ENCODE peak calls at places on chromosomes 4 and X, in six cellular contexts. One of them, this sample, is unnamed.

GRCh38 chr4:158295053-158295452 is 84.8 kb downstream of the TMEM144 start:
- DNase-seq in endodermal cell: no peak
- DNase-seq in thyroid gland: no peak
- DNase-seq in A549: peak
- DNase-seq in GM12878: no peak
- DNase-seq in fibroblast of lung: peak
- DNase-seq in this sample: no peak

GRCh38 chr4:134388351-134388750 is 186.8 kb upstream of the PABPC4L start:
- DNase-seq in endodermal cell: peak
- DNase-seq in thyroid gland: peak
- DNase-seq in A549: no peak
- DNase-seq in GM12878: no peak
- DNase-seq in fibroblast of lung: no peak
- DNase-seq in this sample: no peak

GRCh38 chr4:174531486-174531885 is 9.2 kb upstream of the HPGD start:
- DNase-seq in endodermal cell: no peak
- DNase-seq in thyroid gland: no peak
- DNase-seq in A549: no peak
- DNase-seq in GM12878: no peak
- DNase-seq in fibroblast of lung: no peak
- DNase-seq in this sample: no peak

GRCh38 chr4:82519072-82519471 is 42.7 kb downstream of the TMEM150C start:
- DNase-seq in endodermal cell: no peak
- DNase-seq in thyroid gland: no peak
- DNase-seq in A549: no peak
- DNase-seq in GM12878: no peak
- DNase-seq in fibroblast of lung: no peak
- DNase-seq in this sample: no peak

GRCh38 chr4:25862411-25863346 is at the start of gene SEL1L3:
- DNase-seq in endodermal cell: peak
- DNase-seq in thyroid gland: peak
- DNase-seq in A549: peak
- DNase-seq in GM12878: no peak
- DNase-seq in fibroblast of lung: no peak
- DNase-seq in this sample: peak

GRCh38 chr4:169179609-169180526 is 90.9 kb downstream of the SH3RF1 start:
- DNase-seq in endodermal cell: no peak
- DNase-seq in thyroid gland: peak
- DNase-seq in A549: no peak
- DNase-seq in GM12878: no peak
- DNase-seq in fibroblast of lung: peak
- DNase-seq in this sample: peak

GRCh38 chr4:96354036-96354712 is 514.3 kb downstream of the PDHA2 start:
- DNase-seq in endodermal cell: no peak
- DNase-seq in thyroid gland: no peak
- DNase-seq in A549: no peak
- DNase-seq in GM12878: no peak
- DNase-seq in fibroblast of lung: peak
- DNase-seq in this sample: no peak

GRCh38 chr4:147480502-147480890 is 401 bp upstream of the EDNRA start:
- DNase-seq in endodermal cell: no peak
- DNase-seq in thyroid gland: no peak
- DNase-seq in A549: no peak
- DNase-seq in GM12878: no peak
- DNase-seq in fibroblast of lung: no peak
- DNase-seq in this sample: no peak

GRCh38 chr4:55729306-55730142 is 90.1 kb upstream of the EXOC1L start:
- DNase-seq in endodermal cell: no peak
- DNase-seq in thyroid gland: no peak
- DNase-seq in A549: no peak
- DNase-seq in GM12878: no peak
- DNase-seq in fibroblast of lung: no peak
- DNase-seq in this sample: no peak

GRCh38 chr4:75904086-75904485 is 1.8 kb upstream of the PPEF2 start:
- DNase-seq in endodermal cell: no peak
- DNase-seq in thyroid gland: no peak
- DNase-seq in A549: no peak
- DNase-seq in GM12878: no peak
- DNase-seq in fibroblast of lung: no peak
- DNase-seq in this sample: no peak

GRCh38 chr4:5378002-5378401 is 326.7 kb downstream of the STK32B start:
- DNase-seq in endodermal cell: no peak
- DNase-seq in thyroid gland: no peak
- DNase-seq in A549: peak
- DNase-seq in GM12878: no peak
- DNase-seq in fibroblast of lung: no peak
- DNase-seq in this sample: no peak
- TF ChIP-seq CTCF in endodermal cell: peak
- TF ChIP-seq CTCF in thyroid gland: no peak
- TF ChIP-seq CTCF in A549: peak
- TF ChIP-seq CTCF in GM12878: peak
- TF ChIP-seq CTCF in fibroblast of lung: no peak
- TF ChIP-seq CTCF in this sample: no peak

GRCh38 chrX:46820391-46821100 is 16.3 kb upstream of the RP2 start:
- DNase-seq in endodermal cell: no peak
- DNase-seq in thyroid gland: no peak
- DNase-seq in A549: no peak
- DNase-seq in GM12878: no peak
- DNase-seq in fibroblast of lung: no peak
- DNase-seq in this sample: no peak
- H3K27ac ChIP-seq in endodermal cell: no peak
- H3K27ac ChIP-seq in thyroid gland: no peak
- H3K27ac ChIP-seq in A549: no peak
- H3K27ac ChIP-seq in GM12878: no peak
- H3K27ac ChIP-seq in fibroblast of lung: no peak
- H3K27ac ChIP-seq in this sample: no peak

GRCh38 chr4:152679414-152680281 is at the start of gene TMEM154:
- DNase-seq in endodermal cell: peak
- DNase-seq in thyroid gland: peak
- DNase-seq in A549: peak
- DNase-seq in GM12878: no peak
- DNase-seq in fibroblast of lung: peak
- DNase-seq in this sample: peak

GRCh38 chr4:152678841-152679240 is 956 bp downstream of the TMEM154 start:
- DNase-seq in endodermal cell: no peak
- DNase-seq in thyroid gland: no peak
- DNase-seq in A549: no peak
- DNase-seq in GM12878: no peak
- DNase-seq in fibroblast of lung: no peak
- DNase-seq in this sample: no peak

GRCh38 chr4:152682143-152682542 is 2.3 kb upstream of the TMEM154 start:
- DNase-seq in endodermal cell: no peak
- DNase-seq in thyroid gland: no peak
- DNase-seq in A549: no peak
- DNase-seq in GM12878: no peak
- DNase-seq in fibroblast of lung: no peak
- DNase-seq in this sample: no peak

GRCh38 chr4:152684007-152684406 is 4.2 kb upstream of the TMEM154 start:
- DNase-seq in endodermal cell: no peak
- DNase-seq in thyroid gland: no peak
- DNase-seq in A549: no peak
- DNase-seq in GM12878: no peak
- DNase-seq in fibroblast of lung: no peak
- DNase-seq in this sample: no peak

GRCh38 chr4:152680988-152681731 is 1.4 kb upstream of the TMEM154 start:
- DNase-seq in endodermal cell: peak
- DNase-seq in thyroid gland: no peak
- DNase-seq in A549: peak
- DNase-seq in GM12878: no peak
- DNase-seq in fibroblast of lung: peak
- DNase-seq in this sample: no peak
- TF ChIP-seq CTCF in endodermal cell: no peak
- TF ChIP-seq CTCF in thyroid gland: no peak
- TF ChIP-seq CTCF in A549: no peak
- TF ChIP-seq CTCF in GM12878: no peak
- TF ChIP-seq CTCF in fibroblast of lung: no peak
- TF ChIP-seq CTCF in this sample: no peak

DNA sequence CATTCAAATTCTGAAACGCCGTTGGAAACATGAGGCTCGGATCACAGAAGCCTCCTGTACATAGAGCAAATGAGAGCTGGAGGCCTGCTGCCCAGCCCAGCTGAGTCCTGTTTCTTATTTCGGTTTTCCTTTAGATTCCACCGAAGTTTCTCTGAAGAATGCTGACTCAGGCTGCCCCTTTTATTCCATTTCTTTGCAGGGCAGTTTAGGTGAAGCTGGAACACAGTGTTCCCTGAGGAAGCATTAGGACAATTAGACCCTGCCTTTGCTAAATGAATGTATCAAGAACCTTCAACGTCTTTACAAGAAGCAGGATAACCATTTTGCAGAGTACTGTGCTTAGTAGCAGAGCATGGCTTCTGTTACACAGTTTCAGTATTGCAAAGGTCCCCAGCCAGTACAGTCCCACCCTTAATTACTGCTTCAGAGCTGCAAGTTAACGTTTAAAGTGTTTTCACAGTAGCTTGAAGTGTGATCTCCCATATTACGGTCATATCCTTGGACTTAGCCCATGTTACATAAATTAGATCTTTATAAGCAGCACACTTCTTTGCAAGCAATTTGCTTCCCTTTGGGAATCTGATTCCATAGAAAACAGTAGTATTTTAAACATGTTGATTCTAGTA is 117.0 kb downstream of the TBL1X start:
- DNase-seq in endodermal cell: no peak
- DNase-seq in thyroid gland: no peak
- DNase-seq in A549: no peak
- DNase-seq in GM12878: no peak
- DNase-seq in fibroblast of lung: no peak
- DNase-seq in this sample: no peak
- H3K27ac ChIP-seq in endodermal cell: no peak
- H3K27ac ChIP-seq in thyroid gland: no peak
- H3K27ac ChIP-seq in A549: no peak
- H3K27ac ChIP-seq in GM12878: no peak
- H3K27ac ChIP-seq in fibroblast of lung: no peak
- H3K27ac ChIP-seq in this sample: no peak

DNA sequence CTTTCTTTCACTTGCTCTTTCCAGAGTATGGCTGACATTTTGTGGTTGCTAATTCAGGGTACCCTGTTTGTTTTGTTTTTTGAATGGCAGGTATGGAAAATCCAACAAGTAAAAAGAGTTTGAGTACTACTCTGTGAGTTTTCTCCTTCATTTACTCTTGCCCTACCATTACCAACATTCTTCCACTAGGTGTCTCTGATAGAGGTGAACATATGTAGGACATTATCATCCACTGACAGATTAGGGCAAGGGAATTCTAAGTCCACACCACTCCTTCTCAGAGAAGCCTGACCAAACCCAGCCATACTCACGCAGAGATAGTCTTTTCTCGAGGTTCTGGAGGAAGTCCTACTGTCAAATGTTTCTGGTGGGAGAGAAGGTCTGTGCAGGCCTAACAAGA is 36.7 kb upstream of the HDAC8 start:
- DNase-seq in endodermal cell: no peak
- DNase-seq in thyroid gland: no peak
- DNase-seq in A549: peak
- DNase-seq in GM12878: no peak
- DNase-seq in fibroblast of lung: peak
- DNase-seq in this sample: no peak
- TF ChIP-seq CTCF in endodermal cell: peak
- TF ChIP-seq CTCF in thyroid gland: no peak
- TF ChIP-seq CTCF in A549: peak
- TF ChIP-seq CTCF in GM12878: peak
- TF ChIP-seq CTCF in fibroblast of lung: peak
- TF ChIP-seq CTCF in this sample: no peak

DNA sequence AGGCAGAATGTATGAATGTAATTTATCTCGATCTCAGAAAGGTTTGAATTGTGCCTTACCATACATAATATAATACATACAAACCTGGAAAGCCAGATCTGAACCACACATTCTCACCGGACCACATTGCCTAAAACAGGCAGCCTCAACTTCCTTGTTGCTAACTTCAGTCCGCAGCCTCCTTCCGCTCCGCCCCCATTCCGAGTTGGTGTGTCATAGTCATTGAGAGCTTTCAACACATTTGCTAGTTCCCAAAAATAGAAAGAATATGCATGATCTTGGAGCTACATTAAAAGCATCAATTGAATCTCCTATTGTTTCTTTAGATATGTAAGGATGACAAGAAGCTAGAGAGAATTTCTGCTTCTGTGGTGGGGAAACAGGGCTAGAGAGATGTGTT is 127.2 kb downstream of the ARHGEF9 start:
- DNase-seq in endodermal cell: no peak
- DNase-seq in thyroid gland: no peak
- DNase-seq in A549: peak
- DNase-seq in GM12878: no peak
- DNase-seq in fibroblast of lung: peak
- DNase-seq in this sample: no peak
- H3K27ac ChIP-seq in endodermal cell: no peak
- H3K27ac ChIP-seq in thyroid gland: no peak
- H3K27ac ChIP-seq in A549: no peak
- H3K27ac ChIP-seq in GM12878: no peak
- H3K27ac ChIP-seq in fibroblast of lung: peak
- H3K27ac ChIP-seq in this sample: no peak

DNA sequence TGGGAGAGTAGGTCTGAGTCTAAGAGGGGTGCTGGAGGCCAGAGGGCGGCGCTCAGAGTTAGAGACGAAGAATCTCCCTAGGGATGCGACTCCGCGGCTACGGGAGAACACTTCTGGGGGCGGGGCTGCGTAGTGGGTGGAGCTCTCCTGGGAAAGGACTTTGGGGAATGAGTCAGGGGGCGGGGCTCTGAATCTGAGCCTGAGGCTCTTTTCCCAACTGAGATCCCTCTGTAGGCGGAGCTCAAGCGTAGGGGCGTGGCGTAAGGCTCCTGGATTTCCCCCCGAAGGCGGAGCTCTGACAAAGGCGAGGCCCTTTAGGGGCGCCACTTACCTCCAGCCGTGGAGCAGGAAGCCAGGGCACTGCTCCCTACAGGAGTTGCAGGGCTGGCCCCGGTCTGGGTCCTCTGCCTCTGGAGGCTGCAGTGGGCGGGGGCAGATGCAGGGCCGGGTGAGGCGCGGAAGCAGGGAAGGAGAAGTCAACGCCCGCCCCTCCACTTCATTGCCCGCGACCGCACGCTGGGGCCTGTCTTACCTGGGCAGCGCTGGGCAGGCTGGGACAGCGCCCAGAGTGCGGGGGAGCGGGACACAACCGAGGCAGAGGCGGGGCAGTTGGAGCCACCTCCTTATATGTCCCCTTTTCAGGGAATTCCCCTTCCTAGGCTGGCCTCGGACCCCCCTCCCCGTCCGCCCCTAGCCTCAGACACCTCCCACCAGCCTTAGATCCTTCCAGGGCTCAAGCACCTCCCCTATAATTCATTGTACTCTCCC is 1.7 kb downstream of the PRICKLE3 start:
- DNase-seq in endodermal cell: peak
- DNase-seq in thyroid gland: peak
- DNase-seq in A549: peak
- DNase-seq in GM12878: no peak
- DNase-seq in fibroblast of lung: peak
- DNase-seq in this sample: peak
- TF ChIP-seq CTCF in endodermal cell: peak
- TF ChIP-seq CTCF in thyroid gland: no peak
- TF ChIP-seq CTCF in A549: no peak
- TF ChIP-seq CTCF in GM12878: no peak
- TF ChIP-seq CTCF in fibroblast of lung: no peak
- TF ChIP-seq CTCF in this sample: peak